ENCODE peak calls at places on chromosome 17, in eight cellular contexts. F is mucosa of descending colon; N is body of pancreas; D is CD8-positive, alpha-beta memory T cell; T is PC-9; G is CD4-positive, CD25-positive, alpha-beta regulatory T cell; P is upper lobe of right lung; M is HepG2. I is an unnamed sample.

GRCh38 chr17:77242118-77242800 is 101.5 kb downstream of the SEC14L1 start:
- DNase-seq in P (no peak), F (no peak), M (no peak), D (no peak), N (peak; percentile 39), G (no peak), T (no peak), I (no peak)

GRCh38 chr17:69414408-69415274 is at the start of gene MAP2K6:
- DNase-seq in P (peak; percentile 90), G (peak; percentile 88), N (peak; percentile 76), M (peak; percentile 77), D (peak; percentile 87), T (peak; percentile 42), F (peak; percentile 89), I (peak; percentile 87)

GRCh38 chr17:8881606-8882005 is 14.1 kb upstream of the PIK3R6 start:
- DNase-seq in T (no peak), M (no peak), F (no peak), N (no peak), P (no peak), G (no peak), D (no peak), I (no peak)

GRCh38 chr17:28908640-28909098 is 5.8 kb upstream of the DHRS13 start:
- DNase-seq in F (no peak), G (no peak), P (no peak), T (no peak), D (no peak), N (no peak), M (peak; percentile 86), I (no peak)

GRCh38 chr17:44307387-44308186 is 814 bp upstream of the RUNDC3A start:
- DNase-seq in M (no peak), D (no peak), T (peak; percentile 14), N (peak; percentile 64), P (no peak), G (no peak), F (peak; percentile 48), I (no peak)

GRCh38 chr17:78727476-78728229 is 54.4 kb downstream of the CYTH1 start:
- DNase-seq in M (no peak), N (no peak), T (no peak), P (no peak), G (no peak), F (no peak), D (no peak), I (no peak)

GRCh38 chr17:77429985-77430752 is 289.4 kb downstream of the SEC14L1 start:
- DNase-seq in D (peak; percentile 86), P (peak; percentile 91), T (peak; percentile 71), F (peak; percentile 90), G (peak; percentile 79), N (peak; percentile 82), M (peak; percentile 97), I (peak; percentile 84)

GRCh38 chr17:14270508-14270907 is 30.4 kb upstream of the HS3ST3B1 start:
- DNase-seq in T (no peak), P (no peak), D (no peak), G (no peak), M (no peak), N (no peak), F (no peak), I (no peak)

GRCh38 chr17:73827627-73828241 is 183.5 kb upstream of the SDK2 start:
- DNase-seq in G (peak; percentile 61), D (no peak), T (no peak), M (peak; percentile 24), P (no peak), F (peak; percentile 40), N (no peak), I (peak; percentile 38)

GRCh38 chr17:41919840-41920579 is 1.3 kb upstream of the ACLY start:
- DNase-seq in P (peak; percentile 68), F (peak; percentile 46), T (peak; percentile 30), M (no peak), D (no peak), G (no peak), N (peak; percentile 23), I (no peak)

GRCh38 chr17:5097101-5097834 is 14.4 kb downstream of the ZNF232 start:
- DNase-seq in P (peak; percentile 78), G (peak; percentile 20), F (peak; percentile 57), D (peak; percentile 58), M (no peak), N (peak; percentile 66), T (no peak), I (peak; percentile 22)

GRCh38 chr17:8740486-8740885 is 4.2 kb downstream of the CCDC42 start:
- DNase-seq in N (no peak), G (peak; percentile 41), P (no peak), F (no peak), D (peak; percentile 77), T (no peak), M (no peak), I (peak; percentile 26)

GRCh38 chr17:82244413-82245140 is 15.7 kb downstream of the SLC16A3 start:
- DNase-seq in G (no peak), F (no peak), D (no peak), M (no peak), T (no peak), P (no peak), N (no peak), I (no peak)

GRCh38 chr17:13003454-13003851 is 14.4 kb downstream of the ELAC2 start:
- DNase-seq in F (no peak), P (no peak), M (no peak), T (no peak), N (no peak), D (no peak), G (no peak), I (no peak)

GRCh38 chr17:12998461-12998860 is 19.4 kb downstream of the ELAC2 start:
- DNase-seq in T (no peak), D (no peak), F (no peak), P (no peak), N (no peak), G (no peak), M (no peak), I (no peak)

GRCh38 chr17:13002761-13003453 is 14.9 kb downstream of the ELAC2 start:
- DNase-seq in P (peak; percentile 77), G (peak; percentile 35), M (peak; percentile 59), N (peak; percentile 72), F (peak; percentile 79), T (peak; percentile 50), D (no peak), I (peak; percentile 17)

GRCh38 chr17:13001991-13002615 is 15.7 kb downstream of the ELAC2 start:
- DNase-seq in G (no peak), N (no peak), T (no peak), P (no peak), D (no peak), M (no peak), F (no peak), I (no peak)

DNA sequence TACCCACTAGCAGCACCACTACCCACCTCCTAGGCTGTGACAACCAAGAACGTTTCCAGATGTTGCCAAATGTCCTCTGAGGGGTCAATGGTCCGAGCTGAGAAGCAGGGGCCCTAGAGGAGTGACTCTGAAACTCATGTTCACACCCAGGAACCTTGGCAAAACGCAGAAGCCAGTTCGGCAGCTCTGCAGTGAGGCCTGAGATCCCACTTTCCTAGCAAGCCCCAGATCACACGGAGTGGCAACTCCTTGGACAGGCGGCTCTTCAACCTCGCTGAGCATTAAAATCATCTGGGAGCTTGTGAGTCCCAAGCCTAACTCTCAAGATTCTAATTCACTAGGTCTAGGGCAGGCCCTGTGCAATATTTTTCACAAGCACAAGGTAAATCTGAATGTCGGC is 17.3 kb downstream of the ELAC2 start:
- DNase-seq in D (no peak), P (no peak), N (no peak), F (no peak), T (no peak), M (no peak), G (no peak), I (no peak)
- H3K36me3 ChIP-seq in D (peaks cover 80% of the 10 kb centered on the region), P (peaks cover 99% of the 10 kb centered on the region), N (peaks cover 26% of the 10 kb centered on the region), F (peaks cover 27% of the 10 kb centered on the region), T (no peaks in the 10 kb centered on the region), M (peaks cover 91% of the 10 kb centered on the region), G (peaks cover 95% of the 10 kb centered on the region), I (peaks cover 93% of the 10 kb centered on the region)

DNA sequence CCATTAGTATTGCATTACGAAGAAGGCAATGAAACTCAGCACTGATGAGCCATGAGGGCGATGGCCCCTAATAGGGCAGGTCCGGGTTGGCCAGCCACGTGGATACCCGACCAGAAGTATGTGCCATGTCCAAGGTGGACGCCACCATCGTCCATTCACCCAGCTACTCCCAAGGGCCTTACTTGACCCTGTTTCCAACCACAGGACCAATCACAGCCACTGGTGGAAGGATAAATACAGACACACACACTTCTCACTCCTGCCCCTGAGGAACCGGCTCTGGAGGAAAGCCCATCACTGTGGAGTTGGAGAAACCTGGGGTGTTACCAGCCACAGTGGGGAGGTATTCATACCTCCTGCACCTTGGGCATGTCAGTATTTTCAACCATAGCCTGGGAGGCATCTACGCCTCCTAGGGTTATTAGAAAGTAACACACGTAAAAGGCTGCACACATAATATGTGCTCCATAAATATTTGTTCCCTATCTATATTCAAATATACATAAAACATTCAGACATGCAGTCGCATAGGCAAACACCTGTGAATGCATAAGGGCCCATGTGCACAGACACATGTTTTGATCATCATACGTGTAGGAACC is 5.4 kb upstream of the ITGA3 start:
- DNase-seq in N (no peak), D (peak; percentile 37), T (no peak), F (no peak), G (no peak), P (no peak), M (no peak), I (no peak)
- H3K4me1 ChIP-seq in N (peaks cover 47% of the 10 kb centered on the region), D (no peaks in the 10 kb centered on the region), T (peaks cover 90% of the 10 kb centered on the region), F (peaks cover 13% of the 10 kb centered on the region), G (peaks cover 8% of the 10 kb centered on the region), P (peaks cover 49% of the 10 kb centered on the region), M (peaks cover 29% of the 10 kb centered on the region), I (no peaks in the 10 kb centered on the region)

DNA sequence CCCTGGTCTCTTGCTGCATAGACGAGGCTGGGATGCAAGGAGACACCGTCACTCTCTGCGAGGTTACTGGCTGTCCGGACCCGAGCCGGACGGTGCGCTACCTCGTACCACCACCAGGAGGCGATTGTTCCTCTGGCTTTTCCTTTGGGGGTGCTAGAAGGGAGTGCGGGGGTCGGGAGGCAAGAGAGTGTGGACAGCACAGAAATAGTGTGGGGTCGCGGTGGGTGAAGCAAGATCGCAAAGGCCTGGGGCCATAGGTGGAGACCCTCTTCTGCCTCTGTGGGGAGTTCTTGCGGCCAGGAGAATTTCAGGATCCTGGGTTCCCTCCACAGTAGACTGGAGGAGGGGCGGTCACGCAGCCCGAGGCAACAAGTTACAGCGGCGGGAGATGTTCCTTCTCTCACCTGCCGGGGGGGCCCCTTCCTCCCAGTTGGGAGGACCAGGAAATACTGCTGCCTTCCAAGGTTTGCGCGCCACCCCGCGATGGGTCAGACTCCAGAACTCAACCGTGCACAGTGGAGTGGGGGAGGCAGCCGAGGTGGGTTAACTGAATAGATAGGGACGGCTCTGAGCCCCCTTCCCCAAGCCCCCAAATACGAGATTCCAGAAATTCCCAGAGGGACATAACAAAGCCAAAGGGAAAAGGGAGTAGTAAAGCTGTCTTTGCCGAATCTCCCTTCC is 6.9 kb downstream of the PHOSPHO1 start:
- DNase-seq in T (peak; percentile 55), P (peak; percentile 77), D (peak; percentile 75), G (peak; percentile 45), F (peak; percentile 84), N (peak; percentile 36), M (no peak), I (peak; percentile 45)
- H3K4me3 ChIP-seq in T (peak overlapping the region; percentile 29), P (no peak overlapping the region), D (peak overlapping the region; percentile 56), G (peak overlapping the region; percentile 48), F (no peak overlapping the region), N (no peak overlapping the region), M (no peak overlapping the region), I (no peak overlapping the region)

DNA sequence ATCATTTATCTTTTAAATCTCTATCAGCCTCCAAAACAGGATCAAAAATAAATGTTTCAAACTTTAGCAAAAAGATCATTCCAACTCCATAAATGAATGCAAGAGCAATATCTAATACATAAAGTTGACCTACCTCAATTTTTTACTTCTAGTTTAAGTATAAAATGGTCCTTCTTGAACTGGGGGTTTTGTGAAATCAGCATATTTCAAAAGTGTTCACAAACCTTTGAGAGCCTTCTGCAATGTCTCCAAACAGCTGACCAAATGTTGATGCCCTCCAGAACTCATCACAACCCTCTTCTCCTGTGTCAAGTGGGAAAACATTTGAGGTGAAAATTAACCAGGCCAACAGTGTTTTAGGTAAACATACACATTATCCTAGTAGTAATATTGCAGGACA is 7.7 kb downstream of the MED1 start:
- DNase-seq in N (no peak), G (no peak), T (no peak), P (no peak), M (no peak), D (no peak), F (no peak), I (no peak)
- H3K36me3 ChIP-seq in N (peaks cover 14% of the 10 kb centered on the region), G (peaks cover 77% of the 10 kb centered on the region), T (peaks cover 42% of the 10 kb centered on the region), P (peaks cover 97% of the 10 kb centered on the region), M (peaks cover 80% of the 10 kb centered on the region), D (peaks cover 21% of the 10 kb centered on the region), F (no peaks in the 10 kb centered on the region), I (peaks cover 32% of the 10 kb centered on the region)